ENCODE peak calls at places on chromosomes 6 and 20, in eight cellular contexts. One of them, this sample, is unnamed. For H3K4me1, the result is how much of the 10 kb centered on the place peaks cover.

GRCh38 chr20:3000852-3001523 is 42.4 kb upstream of the GNRH2 start:
- DNase-seq in hepatocyte: peak
- DNase-seq in small intestine: peak
- DNase-seq in A549: peak
- DNase-seq in HCT116: peak
- DNase-seq in PC-3: peak
- DNase-seq in suprapubic skin: no peak
- DNase-seq in CD8-positive, alpha-beta T cell: no peak
- DNase-seq in this sample: peak

GRCh38 chr6:18823782-18824386 is 436.7 kb downstream of the RNF144B start:
- DNase-seq in suprapubic skin: no peak
- DNase-seq in PC-3: peak
- DNase-seq in A549: peak
- DNase-seq in small intestine: peak
- DNase-seq in hepatocyte: peak
- DNase-seq in CD8-positive, alpha-beta T cell: no peak
- DNase-seq in HCT116: peak
- DNase-seq in this sample: peak

GRCh38 chr6:40778186-40778585 is 191.0 kb upstream of the LRFN2 start:
- DNase-seq in PC-3: peak
- DNase-seq in A549: no peak
- DNase-seq in hepatocyte: no peak
- DNase-seq in CD8-positive, alpha-beta T cell: no peak
- DNase-seq in HCT116: peak
- DNase-seq in small intestine: no peak
- DNase-seq in suprapubic skin: no peak
- DNase-seq in this sample: no peak

GRCh38 chr6:113642714-113643442 is 214.3 kb upstream of the MARCKS start:
- DNase-seq in A549: peak
- DNase-seq in small intestine: peak
- DNase-seq in CD8-positive, alpha-beta T cell: no peak
- DNase-seq in PC-3: peak
- DNase-seq in HCT116: no peak
- DNase-seq in suprapubic skin: no peak
- DNase-seq in hepatocyte: peak
- DNase-seq in this sample: no peak

GRCh38 chr6:115444079-115444478 is 616.6 kb downstream of the FRK start:
- DNase-seq in CD8-positive, alpha-beta T cell: no peak
- DNase-seq in PC-3: no peak
- DNase-seq in small intestine: no peak
- DNase-seq in HCT116: no peak
- DNase-seq in suprapubic skin: no peak
- DNase-seq in A549: no peak
- DNase-seq in hepatocyte: no peak
- DNase-seq in this sample: no peak

GRCh38 chr20:48350291-48350988 is 477.4 kb downstream of the PREX1 start:
- DNase-seq in HCT116: no peak
- DNase-seq in hepatocyte: no peak
- DNase-seq in small intestine: peak
- DNase-seq in CD8-positive, alpha-beta T cell: no peak
- DNase-seq in A549: peak
- DNase-seq in PC-3: no peak
- DNase-seq in suprapubic skin: no peak
- DNase-seq in this sample: peak

GRCh38 chr6:107560657-107561056 is 70.7 kb downstream of the SOBP start:
- DNase-seq in hepatocyte: peak
- DNase-seq in suprapubic skin: no peak
- DNase-seq in CD8-positive, alpha-beta T cell: no peak
- DNase-seq in HCT116: no peak
- DNase-seq in A549: no peak
- DNase-seq in small intestine: no peak
- DNase-seq in PC-3: no peak
- DNase-seq in this sample: no peak

GRCh38 chr20:25227317-25227831 is 20.5 kb upstream of the PYGB start:
- DNase-seq in A549: peak
- DNase-seq in suprapubic skin: no peak
- DNase-seq in HCT116: no peak
- DNase-seq in PC-3: peak
- DNase-seq in CD8-positive, alpha-beta T cell: no peak
- DNase-seq in hepatocyte: no peak
- DNase-seq in small intestine: no peak
- DNase-seq in this sample: peak

GRCh38 chr6:12391472-12391871 is 101.3 kb downstream of the EDN1 start:
- DNase-seq in hepatocyte: no peak
- DNase-seq in PC-3: no peak
- DNase-seq in CD8-positive, alpha-beta T cell: no peak
- DNase-seq in suprapubic skin: no peak
- DNase-seq in HCT116: no peak
- DNase-seq in A549: no peak
- DNase-seq in small intestine: peak
- DNase-seq in this sample: no peak

GRCh38 chr6:170522565-170523183 is 30.4 kb downstream of the PSMB1 start:
- DNase-seq in PC-3: peak
- DNase-seq in hepatocyte: peak
- DNase-seq in A549: peak
- DNase-seq in small intestine: no peak
- DNase-seq in suprapubic skin: no peak
- DNase-seq in HCT116: peak
- DNase-seq in CD8-positive, alpha-beta T cell: no peak
- DNase-seq in this sample: peak

GRCh38 chr6:167988945-167989841 is 8.3 kb upstream of the KIF25 start:
- DNase-seq in CD8-positive, alpha-beta T cell: no peak
- DNase-seq in A549: no peak
- DNase-seq in PC-3: no peak
- DNase-seq in small intestine: no peak
- DNase-seq in suprapubic skin: no peak
- DNase-seq in hepatocyte: no peak
- DNase-seq in HCT116: no peak
- DNase-seq in this sample: no peak

GRCh38 chr20:21102252-21102609 is 3.9 kb downstream of the LINC00237 start:
- DNase-seq in hepatocyte: no peak
- DNase-seq in PC-3: no peak
- DNase-seq in small intestine: peak
- DNase-seq in HCT116: no peak
- DNase-seq in A549: no peak
- DNase-seq in suprapubic skin: no peak
- DNase-seq in CD8-positive, alpha-beta T cell: no peak
- DNase-seq in this sample: peak

GRCh38 chr6:17341117-17341805 is 52.1 kb upstream of the CAP2 start:
- DNase-seq in A549: no peak
- DNase-seq in HCT116: no peak
- DNase-seq in small intestine: no peak
- DNase-seq in CD8-positive, alpha-beta T cell: no peak
- DNase-seq in suprapubic skin: no peak
- DNase-seq in hepatocyte: no peak
- DNase-seq in PC-3: no peak
- DNase-seq in this sample: no peak

GRCh38 chr6:57021086-57021720 is 25.3 kb upstream of the KIAA1586 start:
- DNase-seq in suprapubic skin: no peak
- DNase-seq in PC-3: peak
- DNase-seq in CD8-positive, alpha-beta T cell: no peak
- DNase-seq in HCT116: peak
- DNase-seq in hepatocyte: peak
- DNase-seq in small intestine: peak
- DNase-seq in A549: peak
- DNase-seq in this sample: peak

GRCh38 chr6:4472953-4473642 is 303.1 kb upstream of the CDYL start:
- DNase-seq in PC-3: no peak
- DNase-seq in suprapubic skin: no peak
- DNase-seq in A549: no peak
- DNase-seq in hepatocyte: no peak
- DNase-seq in small intestine: no peak
- DNase-seq in CD8-positive, alpha-beta T cell: no peak
- DNase-seq in HCT116: no peak
- DNase-seq in this sample: no peak

GRCh38 chr6:126831461-126831860 is 287.0 kb upstream of the RSPO3 start:
- DNase-seq in PC-3: peak
- DNase-seq in small intestine: no peak
- DNase-seq in A549: no peak
- DNase-seq in CD8-positive, alpha-beta T cell: no peak
- DNase-seq in HCT116: no peak
- DNase-seq in hepatocyte: no peak
- DNase-seq in suprapubic skin: no peak
- DNase-seq in this sample: peak

GRCh38 chr6:42045538-42046460 is 4.5 kb upstream of the TAF8 start:
- DNase-seq in hepatocyte: peak
- DNase-seq in small intestine: peak
- DNase-seq in CD8-positive, alpha-beta T cell: peak
- DNase-seq in suprapubic skin: peak
- DNase-seq in A549: peak
- DNase-seq in PC-3: peak
- DNase-seq in HCT116: peak
- DNase-seq in this sample: peak

GRCh38 chr20:4457566-4458543 is 263.9 kb upstream of the PRND start:
- DNase-seq in CD8-positive, alpha-beta T cell: no peak
- DNase-seq in PC-3: peak
- DNase-seq in A549: peak
- DNase-seq in suprapubic skin: no peak
- DNase-seq in HCT116: peak
- DNase-seq in small intestine: no peak
- DNase-seq in hepatocyte: no peak
- DNase-seq in this sample: no peak

GRCh38 chr6:84773431-84774173 is 9.2 kb upstream of the TBX18 start:
- DNase-seq in hepatocyte: peak
- DNase-seq in suprapubic skin: peak
- DNase-seq in HCT116: no peak
- DNase-seq in CD8-positive, alpha-beta T cell: no peak
- DNase-seq in PC-3: no peak
- DNase-seq in A549: peak
- DNase-seq in small intestine: no peak
- DNase-seq in this sample: peak

GRCh38 chr6:24910331-24910849 is 25.4 kb downstream of the RIPOR2 start:
- DNase-seq in HCT116: no peak
- DNase-seq in PC-3: no peak
- DNase-seq in hepatocyte: no peak
- DNase-seq in CD8-positive, alpha-beta T cell: peak
- DNase-seq in small intestine: no peak
- DNase-seq in suprapubic skin: no peak
- DNase-seq in A549: no peak
- DNase-seq in this sample: peak

GRCh38 chr20:58618694-58619540 is 32.2 kb upstream of the STX16 start:
- DNase-seq in hepatocyte: no peak
- DNase-seq in A549: no peak
- DNase-seq in PC-3: no peak
- DNase-seq in CD8-positive, alpha-beta T cell: no peak
- DNase-seq in HCT116: no peak
- DNase-seq in suprapubic skin: no peak
- DNase-seq in small intestine: no peak
- DNase-seq in this sample: no peak

GRCh38 chr6:35370124-35370741 is 27.9 kb downstream of the PPARD start:
- DNase-seq in PC-3: peak
- DNase-seq in hepatocyte: peak
- DNase-seq in HCT116: peak
- DNase-seq in CD8-positive, alpha-beta T cell: peak
- DNase-seq in A549: peak
- DNase-seq in small intestine: peak
- DNase-seq in suprapubic skin: peak
- DNase-seq in this sample: peak

GRCh38 chr6:35370799-35371493 is 28.6 kb downstream of the PPARD start:
- DNase-seq in CD8-positive, alpha-beta T cell: no peak
- DNase-seq in A549: no peak
- DNase-seq in suprapubic skin: no peak
- DNase-seq in PC-3: no peak
- DNase-seq in small intestine: peak
- DNase-seq in HCT116: no peak
- DNase-seq in hepatocyte: no peak
- DNase-seq in this sample: no peak

GRCh38 chr6:35368038-35368887 is 25.9 kb downstream of the PPARD start:
- DNase-seq in HCT116: peak
- DNase-seq in small intestine: peak
- DNase-seq in hepatocyte: peak
- DNase-seq in suprapubic skin: no peak
- DNase-seq in A549: peak
- DNase-seq in PC-3: peak
- DNase-seq in CD8-positive, alpha-beta T cell: no peak
- DNase-seq in this sample: no peak

GRCh38 chr6:35372633-35373032 is 30.3 kb downstream of the PPARD start:
- DNase-seq in hepatocyte: no peak
- DNase-seq in CD8-positive, alpha-beta T cell: no peak
- DNase-seq in HCT116: no peak
- DNase-seq in suprapubic skin: no peak
- DNase-seq in small intestine: no peak
- DNase-seq in PC-3: no peak
- DNase-seq in A549: no peak
- DNase-seq in this sample: no peak

GRCh38 chr6:35371494-35372262 is 29.3 kb downstream of the PPARD start:
- DNase-seq in A549: no peak
- DNase-seq in CD8-positive, alpha-beta T cell: no peak
- DNase-seq in hepatocyte: no peak
- DNase-seq in suprapubic skin: no peak
- DNase-seq in PC-3: no peak
- DNase-seq in HCT116: no peak
- DNase-seq in small intestine: peak
- DNase-seq in this sample: no peak
- H3K4me1 ChIP-seq in A549: under half
- H3K4me1 ChIP-seq in CD8-positive, alpha-beta T cell: under half
- H3K4me1 ChIP-seq in hepatocyte: under half
- H3K4me1 ChIP-seq in suprapubic skin: under half
- H3K4me1 ChIP-seq in PC-3: under half
- H3K4me1 ChIP-seq in HCT116: under half
- H3K4me1 ChIP-seq in small intestine: under half
- H3K4me1 ChIP-seq in this sample: under half

GRCh38 chr20:1897965-1898464 is 2.8 kb downstream of the SIRPA start:
- DNase-seq in hepatocyte: no peak
- DNase-seq in HCT116: no peak
- DNase-seq in A549: no peak
- DNase-seq in small intestine: no peak
- DNase-seq in PC-3: no peak
- DNase-seq in suprapubic skin: no peak
- DNase-seq in CD8-positive, alpha-beta T cell: no peak
- DNase-seq in this sample: no peak
- H3K27ac ChIP-seq in hepatocyte: peak
- H3K27ac ChIP-seq in HCT116: no peak
- H3K27ac ChIP-seq in A549: peak
- H3K27ac ChIP-seq in small intestine: peak
- H3K27ac ChIP-seq in PC-3: no peak
- H3K27ac ChIP-seq in suprapubic skin: peak
- H3K27ac ChIP-seq in CD8-positive, alpha-beta T cell: no peak
- H3K27ac ChIP-seq in this sample: peak

GRCh38 chr20:51541189-51542032 is 1.1 kb downstream of the NFATC2 start:
- DNase-seq in small intestine: peak
- DNase-seq in CD8-positive, alpha-beta T cell: peak
- DNase-seq in suprapubic skin: peak
- DNase-seq in hepatocyte: peak
- DNase-seq in A549: no peak
- DNase-seq in PC-3: no peak
- DNase-seq in HCT116: no peak
- DNase-seq in this sample: peak
- H3K4me3 ChIP-seq in small intestine: peak
- H3K4me3 ChIP-seq in CD8-positive, alpha-beta T cell: peak
- H3K4me3 ChIP-seq in suprapubic skin: peak
- H3K4me3 ChIP-seq in hepatocyte: peak
- H3K4me3 ChIP-seq in A549: no peak
- H3K4me3 ChIP-seq in PC-3: peak
- H3K4me3 ChIP-seq in HCT116: peak
- H3K4me3 ChIP-seq in this sample: no peak

DNA sequence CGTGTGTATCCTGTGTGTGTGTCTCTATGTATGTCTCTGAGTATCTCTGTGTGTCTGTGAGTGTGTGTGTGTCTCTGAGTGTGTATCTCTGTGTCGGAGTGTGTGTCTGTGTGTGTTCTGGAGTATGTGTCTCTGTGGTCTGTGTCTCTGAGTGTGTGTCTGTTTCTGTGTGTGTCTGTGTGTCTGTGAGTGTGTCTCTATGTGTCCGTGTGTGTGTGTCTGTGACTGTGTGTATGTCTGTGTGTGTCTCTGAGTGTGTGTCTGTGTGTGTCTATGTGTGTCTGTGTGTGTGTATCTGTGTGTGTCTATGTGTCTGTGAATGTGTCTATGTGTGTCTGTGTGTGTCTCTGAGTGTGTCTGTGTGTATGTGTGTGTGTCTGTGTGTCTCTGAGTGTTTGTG is 73.4 kb downstream of the SRC start:
- DNase-seq in A549: no peak
- DNase-seq in hepatocyte: no peak
- DNase-seq in suprapubic skin: no peak
- DNase-seq in CD8-positive, alpha-beta T cell: no peak
- DNase-seq in PC-3: no peak
- DNase-seq in small intestine: no peak
- DNase-seq in HCT116: no peak
- DNase-seq in this sample: no peak
- H3K4me1 ChIP-seq in A549: under half
- H3K4me1 ChIP-seq in hepatocyte: under half
- H3K4me1 ChIP-seq in suprapubic skin: under half
- H3K4me1 ChIP-seq in CD8-positive, alpha-beta T cell: under half
- H3K4me1 ChIP-seq in PC-3: under half
- H3K4me1 ChIP-seq in small intestine: under half
- H3K4me1 ChIP-seq in HCT116: under half
- H3K4me1 ChIP-seq in this sample: under half